ENCODE peak calls at places on chromosome 1, in seven cellular contexts. T, O, S, P, H, A and C are unnamed samples.

GRCh38 chr1:47229031-47229831 is 2.8 kb downstream of the TAL1 start:
- DNase-seq in T (peak; percentile 64), O (no peak), S (no peak), P (no peak), H (no peak), A (no peak), C (no peak)

GRCh38 chr1:47527653-47528272 is 89.9 kb downstream of the FOXD2 start:
- DNase-seq in T (no peak), O (no peak), S (peak; percentile 55), P (peak; percentile 35), H (peak; percentile 37), A (no peak), C (no peak)

GRCh38 chr1:222009105-222009730 is 267.3 kb upstream of the DUSP10 start:
- DNase-seq in T (no peak), O (no peak), S (peak; percentile 38), P (no peak), H (peak; percentile 5), A (peak; percentile 25), C (no peak)

GRCh38 chr1:63405021-63405420 is 37.6 kb downstream of the ALG6 start:
- DNase-seq in T (no peak), O (no peak), S (no peak), P (no peak), H (no peak), A (no peak), C (no peak)

GRCh38 chr1:197911172-197911856 is 5.9 kb upstream of the LHX9 start:
- DNase-seq in T (no peak), O (peak; percentile 33), S (peak; percentile 76), P (peak; percentile 50), H (no peak), A (no peak), C (no peak)

GRCh38 chr1:198959676-198960075 is 320.8 kb downstream of the PTPRC start:
- DNase-seq in T (no peak), O (no peak), S (no peak), P (no peak), H (no peak), A (no peak), C (no peak)

GRCh38 chr1:204435886-204436271 is 24.3 kb upstream of the PPP1R15B start:
- DNase-seq in T (no peak), O (no peak), S (no peak), P (no peak), H (no peak), A (no peak), C (no peak)

GRCh38 chr1:42674214-42674613 is 8.0 kb upstream of the YBX1 start:
- DNase-seq in T (no peak), O (no peak), S (no peak), P (no peak), H (no peak), A (peak; percentile 61), C (no peak)

GRCh38 chr1:64950284-64950809 is 16.0 kb downstream of the JAK1 start:
- DNase-seq in T (no peak), O (no peak), S (no peak), P (no peak), H (no peak), A (no peak), C (no peak)

GRCh38 chr1:46248122-46248920 is 758 bp downstream of the RAD54L start:
- DNase-seq in T (no peak), O (peak; percentile 83), S (peak; percentile 63), P (peak; percentile 66), H (peak; percentile 26), A (no peak), C (no peak)

GRCh38 chr1:227779021-227779441 is 36.4 kb upstream of the PRSS38 start:
- DNase-seq in T (peak; percentile 42), O (no peak), S (peak; percentile 18), P (no peak), H (no peak), A (no peak), C (no peak)

GRCh38 chr1:54800899-54801759 is at the start of gene TTC22:
- DNase-seq in T (peak; percentile 63), O (no peak), S (peak; percentile 83), P (no peak), H (peak; percentile 55), A (no peak), C (no peak)

GRCh38 chr1:184310157-184310819 is 76.5 kb upstream of the C1orf21 start:
- DNase-seq in T (no peak), O (no peak), S (no peak), P (no peak), H (no peak), A (no peak), C (no peak)

GRCh38 chr1:1304331-1305299 is 3.1 kb downstream of the ACAP3 start:
- DNase-seq in T (peak; percentile 84), O (peak; percentile 24), S (peak; percentile 85), P (peak; percentile 92), H (no peak), A (peak; percentile 73), C (no peak)

GRCh38 chr1:87111659-87112339 is 197.4 kb downstream of the HS2ST1 start:
- DNase-seq in T (no peak), O (no peak), S (no peak), P (no peak), H (no peak), A (no peak), C (no peak)

GRCh38 chr1:108047085-108047484 is 82.1 kb upstream of the VAV3 start:
- DNase-seq in T (no peak), O (no peak), S (no peak), P (no peak), H (no peak), A (no peak), C (no peak)

GRCh38 chr1:111990878-111991760 is 1.7 kb upstream of the KCND3 start:
- DNase-seq in T (peak; percentile 86), O (peak; percentile 85), S (peak; percentile 81), P (peak; percentile 39), H (peak; percentile 13), A (peak; percentile 60), C (peak; percentile 23)

GRCh38 chr1:198497326-198498220 is 42.9 kb downstream of the ATP6V1G3 start:
- DNase-seq in T (no peak), O (no peak), S (no peak), P (peak; percentile 62), H (no peak), A (peak; percentile 47), C (no peak)

GRCh38 chr1:37480581-37481288 is 6.4 kb downstream of the ZC3H12A start:
- DNase-seq in T (no peak), O (no peak), S (no peak), P (no peak), H (no peak), A (no peak), C (no peak)

GRCh38 chr1:216464489-216464888 is 41.2 kb upstream of the USH2A start:
- DNase-seq in T (no peak), O (no peak), S (no peak), P (peak; percentile 94), H (no peak), A (peak; percentile 76), C (no peak)

GRCh38 chr1:204637985-204638356 is 47.6 kb downstream of the LRRN2 start:
- DNase-seq in T (no peak), O (no peak), S (no peak), P (no peak), H (no peak), A (no peak), C (no peak)

GRCh38 chr1:207097871-207098324 is 6.1 kb upstream of the C4BPA start:
- DNase-seq in T (no peak), O (no peak), S (no peak), P (no peak), H (no peak), A (no peak), C (no peak)

GRCh38 chr1:81032973-81033425 is 767.7 kb upstream of the ADGRL2 start:
- DNase-seq in T (no peak), O (peak; percentile 87), S (no peak), P (no peak), H (no peak), A (no peak), C (no peak)

GRCh38 chr1:55506686-55507577 is 291.8 kb upstream of the USP24 start:
- DNase-seq in T (no peak), O (no peak), S (no peak), P (peak; percentile 82), H (no peak), A (peak; percentile 23), C (no peak)

GRCh38 chr1:38152351-38153082 is 105.9 kb upstream of the POU3F1 start:
- DNase-seq in T (no peak), O (peak; percentile 93), S (no peak), P (no peak), H (no peak), A (no peak), C (no peak)

GRCh38 chr1:178266619-178267066 is 172.7 kb downstream of the RASAL2 start:
- DNase-seq in T (no peak), O (no peak), S (peak; percentile 96), P (no peak), H (no peak), A (no peak), C (no peak)

GRCh38 chr1:213067366-213067765 is 16.3 kb downstream of the RPS6KC1 start:
- DNase-seq in T (no peak), O (no peak), S (no peak), P (no peak), H (no peak), A (peak; percentile 18), C (no peak)

GRCh38 chr1:186244825-186245224 is 130.2 kb downstream of the TPR start:
- DNase-seq in T (no peak), O (no peak), S (peak; percentile 81), P (no peak), H (no peak), A (peak; percentile 16), C (no peak)

GRCh38 chr1:163321311-163322305 is at the start of gene NUF2:
- DNase-seq in T (peak; percentile 99), O (peak; percentile 98), S (peak; percentile 98), P (peak; percentile 98), H (peak; percentile 97), A (peak; percentile 100), C (peak; percentile 91)

GRCh38 chr1:231266811-231267322 is 25.9 kb downstream of the GNPAT start:
- DNase-seq in T (no peak), O (no peak), S (no peak), P (no peak), H (no peak), A (peak; percentile 35), C (no peak)

GRCh38 chr1:233360525-233361094 is 33.1 kb downstream of the MAP3K21 start:
- DNase-seq in T (no peak), O (no peak), S (no peak), P (no peak), H (no peak), A (no peak), C (no peak)

GRCh38 chr1:210373878-210374599 is 45.3 kb downstream of the HHAT start:
- DNase-seq in T (no peak), O (no peak), S (peak; percentile 91), P (peak; percentile 97), H (no peak), A (peak; percentile 86), C (no peak)

GRCh38 chr1:14733053-14733778 is 134.7 kb downstream of the KAZN start:
- DNase-seq in T (no peak), O (peak; percentile 64), S (peak; percentile 88), P (peak; percentile 11), H (no peak), A (no peak), C (no peak)

GRCh38 chr1:196078691-196079090 is 529.5 kb downstream of the KCNT2 start:
- DNase-seq in T (no peak), O (no peak), S (no peak), P (peak; percentile 4), H (no peak), A (peak; percentile 11), C (no peak)

GRCh38 chr1:23577056-23577985 is 18.0 kb upstream of the ID3 start:
- DNase-seq in T (peak; percentile 87), O (no peak), S (no peak), P (peak; percentile 89), H (no peak), A (peak; percentile 91), C (no peak)

GRCh38 chr1:20499105-20499504 is 8.8 kb downstream of the MUL1 start:
- DNase-seq in T (peak; percentile 49), O (no peak), S (no peak), P (no peak), H (no peak), A (no peak), C (no peak)